ENCODE peak calls at places on chromosome 15, in five cellular contexts. J is SK-N-SH, Q is K562, F is HepG2, O is H1. I is an unnamed sample.
A peak's percentile ranks its signal among the peaks of the same experiment; 100 is the strongest.

GRCh38 chr15:57030011-57030410 is 111.6 kb downstream of the TCF12 start:
- DNase-seq in J (no peak), Q (no peak), F (no peak), O (no peak), I (no peak)

GRCh38 chr15:73231661-73232443 is 136.9 kb downstream of the HCN4 start:
- DNase-seq in J (no peak), Q (no peak), F (no peak), O (no peak), I (no peak)

GRCh38 chr15:34435658-34436057 is 1.9 kb downstream of the GOLGA8A start:
- DNase-seq in J (no peak), Q (no peak), F (no peak), O (no peak), I (no peak)

GRCh38 chr15:60695713-60696522 is 217.0 kb upstream of the ICE2 start:
- DNase-seq in J (no peak), Q (no peak), F (no peak), O (no peak), I (no peak)

GRCh38 chr15:61038387-61038786 is 190.7 kb downstream of the RORA start:
- DNase-seq in J (peak; percentile 13), Q (no peak), F (no peak), O (no peak), I (no peak)

GRCh38 chr15:71079208-71080044 is 35.8 kb upstream of the THSD4 start:
- DNase-seq in J (no peak), Q (no peak), F (no peak), O (no peak), I (no peak)

GRCh38 chr15:84915011-84915958 is 30.8 kb downstream of the SLC28A1 start:
- DNase-seq in J (peak; percentile 90), Q (peak; percentile 80), F (peak; percentile 84), O (no peak), I (peak; percentile 78)

GRCh38 chr15:28260722-28261121 is 61.3 kb downstream of the HERC2 start:
- DNase-seq in J (no peak), Q (no peak), F (no peak), O (no peak), I (no peak)

GRCh38 chr15:85333132-85333831 is 47.1 kb upstream of the AKAP13 start:
- DNase-seq in J (no peak), Q (no peak), F (no peak), O (no peak), I (no peak)

GRCh38 chr15:46091860-46092450 is 457.1 kb downstream of the SQOR start:
- DNase-seq in J (peak; percentile 49), Q (peak; percentile 13), F (peak; percentile 12), O (peak; percentile 15), I (peak; percentile 32)

GRCh38 chr15:73870700-73871408 is 2.5 kb upstream of the TBC1D21 start:
- DNase-seq in J (no peak), Q (peak; percentile 14), F (no peak), O (no peak), I (no peak)

GRCh38 chr15:52678468-52679231 is 538 bp downstream of the ATOSA start:
- DNase-seq in J (peak; percentile 70), Q (peak; percentile 33), F (peak; percentile 57), O (peak; percentile 7), I (no peak)

GRCh38 chr15:89566141-89566540 is 9.1 kb upstream of the TICRR start:
- DNase-seq in J (no peak), Q (no peak), F (no peak), O (no peak), I (no peak)

GRCh38 chr15:74855857-74856256 is 12.9 kb upstream of the ULK3 start:
- DNase-seq in J (peak; percentile 48), Q (no peak), F (no peak), O (no peak), I (no peak)

GRCh38 chr15:57591822-57592367 is at the start of gene MYZAP:
- DNase-seq in J (peak; percentile 89), Q (peak; percentile 87), F (no peak), O (no peak), I (no peak)

GRCh38 chr15:37136666-37137065 is 36.3 kb upstream of the MEIS2 start:
- DNase-seq in J (no peak), Q (no peak), F (no peak), O (no peak), I (no peak)

GRCh38 chr15:28912422-28912821 is 26.6 kb downstream of the APBA2 start:
- DNase-seq in J (peak; percentile 71), Q (peak; percentile 47), F (no peak), O (no peak), I (no peak)

GRCh38 chr15:79218588-79219200 is 63.8 kb upstream of the ANKRD34C start:
- DNase-seq in J (peak; percentile 38), Q (peak; percentile 22), F (no peak), O (no peak), I (no peak)

GRCh38 chr15:29045717-29046116 is 159.9 kb downstream of the APBA2 start:
- DNase-seq in J (no peak), Q (no peak), F (no peak), O (no peak), I (no peak)

GRCh38 chr15:69891070-69891491 is 206.6 kb downstream of the TLE3 start:
- DNase-seq in J (no peak), Q (no peak), F (no peak), O (no peak), I (no peak)

GRCh38 chr15:40747685-40748631 is 7.1 kb downstream of the RMDN3 start:
- DNase-seq in J (no peak), Q (no peak), F (no peak), O (no peak), I (peak; percentile 73)

GRCh38 chr15:85128636-85129035 is 147.0 kb downstream of the PDE8A start:
- DNase-seq in J (no peak), Q (no peak), F (no peak), O (no peak), I (no peak)

GRCh38 chr15:81294501-81294850 is 29.5 kb downstream of the STARD5 start:
- DNase-seq in J (no peak), Q (no peak), F (no peak), O (no peak), I (no peak)

GRCh38 chr15:51738553-51738952 is 1.1 kb upstream of the LYSMD2 start:
- DNase-seq in J (no peak), Q (no peak), F (no peak), O (no peak), I (no peak)

GRCh38 chr15:26551473-26551872 is 221.4 kb downstream of the GABRB3 start:
- DNase-seq in J (no peak), Q (no peak), F (no peak), O (no peak), I (no peak)

GRCh38 chr15:90097475-90097874 is 4.8 kb downstream of the IDH2 start:
- DNase-seq in J (no peak), Q (no peak), F (no peak), O (no peak), I (no peak)

GRCh38 chr15:43799209-43799944 is 643 bp downstream of the SERINC4 start:
- DNase-seq in J (no peak), Q (no peak), F (no peak), O (no peak), I (no peak)

GRCh38 chr15:77168211-77168610 is 97.3 kb upstream of the TSPAN3 start:
- DNase-seq in J (no peak), Q (no peak), F (no peak), O (no peak), I (no peak)

GRCh38 chr15:25694238-25694584 is 168.9 kb downstream of the ATP10A start:
- DNase-seq in J (no peak), Q (no peak), F (no peak), O (no peak), I (no peak)

GRCh38 chr15:22919171-22919570 is 61.0 kb downstream of the CYFIP1 start:
- DNase-seq in J (no peak), Q (no peak), F (no peak), O (no peak), I (no peak)

GRCh38 chr15:83320404-83320803 is 35.9 kb upstream of the BNC1 start:
- DNase-seq in J (no peak), Q (no peak), F (no peak), O (no peak), I (no peak)

GRCh38 chr15:74958320-74958907 is 1.8 kb upstream of the RPP25 start:
- DNase-seq in J (peak; percentile 62), Q (no peak), F (peak; percentile 68), O (no peak), I (no peak)

GRCh38 chr15:31312220-31312619 is 14.4 kb upstream of the KLF13 start:
- DNase-seq in J (no peak), Q (no peak), F (no peak), O (no peak), I (no peak)

GRCh38 chr15:90851114-90851513 is 17.3 kb upstream of the FURIN start:
- DNase-seq in J (no peak), Q (no peak), F (no peak), O (no peak), I (no peak)

GRCh38 chr15:80068578-80068977 is 9.1 kb downstream of the ZFAND6 start:
- DNase-seq in J (no peak), Q (no peak), F (no peak), O (no peak), I (no peak)

DNA sequence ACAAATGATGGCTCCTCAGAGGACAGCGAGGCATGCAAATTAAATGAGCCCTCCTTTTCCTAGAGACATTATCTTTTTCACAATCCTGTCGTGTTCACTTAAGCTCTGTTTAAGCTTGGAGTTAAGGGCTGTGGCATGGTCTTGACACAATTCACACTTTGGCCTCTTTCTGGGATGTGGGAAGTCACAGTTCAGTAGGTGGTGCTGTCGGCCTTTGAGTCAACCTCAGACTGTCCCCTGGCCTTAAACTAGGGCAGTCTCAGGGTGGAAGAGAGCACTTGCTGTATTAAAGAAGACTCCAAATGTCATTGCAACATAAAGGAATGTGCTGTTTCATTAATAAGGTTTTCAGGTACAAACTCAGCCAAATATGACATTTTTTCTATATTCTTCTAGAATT is 351.0 kb downstream of the MCTP2 start:
- DNase-seq in J (peak; percentile 12), Q (peak; percentile 14), F (peak; percentile 7), O (peak; percentile 31), I (no peak)
- TF ChIP-seq GABPA in J (no peak), Q (no peak), F (no peak), O (no peak), I (no peak)

GRCh38 chr15:98893407-98893806 is 114.2 kb downstream of the PGPEP1L start:
- DNase-seq in J (no peak), Q (no peak), F (no peak), O (no peak), I (no peak)

GRCh38 chr15:98888839-98889479 is 118.6 kb downstream of the PGPEP1L start:
- DNase-seq in J (no peak), Q (no peak), F (no peak), O (no peak), I (no peak)

GRCh38 chr15:98887976-98888375 is 119.6 kb downstream of the PGPEP1L start:
- DNase-seq in J (no peak), Q (no peak), F (no peak), O (no peak), I (no peak)

GRCh38 chr15:98891301-98891700 is 116.3 kb downstream of the PGPEP1L start:
- DNase-seq in J (no peak), Q (no peak), F (no peak), O (no peak), I (no peak)

GRCh38 chr15:98889930-98890695 is 117.5 kb downstream of the PGPEP1L start:
- DNase-seq in J (no peak), Q (no peak), F (no peak), O (no peak), I (no peak)
- TF ChIP-seq GABPA in J (no peak), Q (no peak), F (no peak), O (no peak), I (no peak)

GRCh38 chr15:101597360-101597928 is 54.7 kb downstream of the TM2D3 start:
- DNase-seq in J (no peak), Q (no peak), F (no peak), O (no peak), I (no peak)
- TF ChIP-seq GABPA in J (no peak), Q (no peak), F (no peak), O (no peak), I (no peak)

GRCh38 chr15:67024322-67024997 is 40.9 kb upstream of the SMAD3 start:
- DNase-seq in J (peak; percentile 51), Q (peak; percentile 63), F (peak; percentile 77), O (no peak), I (peak; percentile 92)
- TF ChIP-seq GABPA in J (no peak), Q (no peak), F (no peak), O (no peak), I (no peak)

I was measured in HL-60.